ENCODE peak calls at places on chromosomes 13 and 19, in seven cellular contexts. One of them, this sample, is unnamed.

GRCh38 chr13:37068962-37069361 is 9.5 kb upstream of the SUPT20H start:
- DNase-seq in heart right ventricle: no peak
- DNase-seq in cardiac fibroblast: peak; percentile 47
- DNase-seq in neural progenitor cell: no peak
- DNase-seq in MCF 10A: no peak
- DNase-seq in sigmoid colon: no peak
- DNase-seq in IMR-90: peak; percentile 30
- DNase-seq in this sample: no peak

GRCh38 chr19:3190921-3191805 is 5.4 kb downstream of the NCLN start:
- DNase-seq in heart right ventricle: no peak
- DNase-seq in cardiac fibroblast: no peak
- DNase-seq in neural progenitor cell: no peak
- DNase-seq in MCF 10A: no peak
- DNase-seq in sigmoid colon: no peak
- DNase-seq in IMR-90: no peak
- DNase-seq in this sample: no peak

GRCh38 chr13:30111810-30112209 is 195.5 kb downstream of the KATNAL1 start:
- DNase-seq in heart right ventricle: no peak
- DNase-seq in cardiac fibroblast: no peak
- DNase-seq in neural progenitor cell: no peak
- DNase-seq in MCF 10A: peak; percentile 13
- DNase-seq in sigmoid colon: no peak
- DNase-seq in IMR-90: no peak
- DNase-seq in this sample: no peak

GRCh38 chr13:28499579-28499978 is 4.7 kb upstream of the FLT1 start:
- DNase-seq in heart right ventricle: no peak
- DNase-seq in cardiac fibroblast: peak; percentile 41
- DNase-seq in neural progenitor cell: no peak
- DNase-seq in MCF 10A: peak; percentile 17
- DNase-seq in sigmoid colon: no peak
- DNase-seq in IMR-90: peak; percentile 74
- DNase-seq in this sample: peak; percentile 24

GRCh38 chr13:32881074-32881791 is 135.0 kb upstream of the KL start:
- DNase-seq in heart right ventricle: no peak
- DNase-seq in cardiac fibroblast: peak; percentile 52
- DNase-seq in neural progenitor cell: no peak
- DNase-seq in MCF 10A: peak; percentile 56
- DNase-seq in sigmoid colon: no peak
- DNase-seq in IMR-90: peak; percentile 82
- DNase-seq in this sample: peak; percentile 63

GRCh38 chr19:49801966-49802661 is 11.0 kb downstream of the FUZ start:
- DNase-seq in heart right ventricle: peak; percentile 93
- DNase-seq in cardiac fibroblast: peak; percentile 90
- DNase-seq in neural progenitor cell: peak; percentile 84
- DNase-seq in MCF 10A: peak; percentile 28
- DNase-seq in sigmoid colon: peak; percentile 98
- DNase-seq in IMR-90: peak; percentile 86
- DNase-seq in this sample: peak; percentile 66

GRCh38 chr19:6489278-6490061 is 7.9 kb upstream of the DENND1C start:
- DNase-seq in heart right ventricle: no peak
- DNase-seq in cardiac fibroblast: no peak
- DNase-seq in neural progenitor cell: no peak
- DNase-seq in MCF 10A: no peak
- DNase-seq in sigmoid colon: no peak
- DNase-seq in IMR-90: no peak
- DNase-seq in this sample: no peak

GRCh38 chr19:3275583-3276340 is 51.3 kb downstream of the CELF5 start:
- DNase-seq in heart right ventricle: peak; percentile 40
- DNase-seq in cardiac fibroblast: peak; percentile 81
- DNase-seq in neural progenitor cell: peak; percentile 97
- DNase-seq in MCF 10A: peak; percentile 91
- DNase-seq in sigmoid colon: no peak
- DNase-seq in IMR-90: peak; percentile 60
- DNase-seq in this sample: peak; percentile 89

GRCh38 chr13:67134322-67135129 is 95.6 kb downstream of the PCDH9 start:
- DNase-seq in heart right ventricle: no peak
- DNase-seq in cardiac fibroblast: peak; percentile 47
- DNase-seq in neural progenitor cell: no peak
- DNase-seq in MCF 10A: no peak
- DNase-seq in sigmoid colon: no peak
- DNase-seq in IMR-90: peak; percentile 25
- DNase-seq in this sample: no peak

GRCh38 chr19:54455786-54456422 is 6.9 kb downstream of the LENG8 start:
- DNase-seq in heart right ventricle: no peak
- DNase-seq in cardiac fibroblast: no peak
- DNase-seq in neural progenitor cell: no peak
- DNase-seq in MCF 10A: no peak
- DNase-seq in sigmoid colon: no peak
- DNase-seq in IMR-90: no peak
- DNase-seq in this sample: no peak

DNA sequence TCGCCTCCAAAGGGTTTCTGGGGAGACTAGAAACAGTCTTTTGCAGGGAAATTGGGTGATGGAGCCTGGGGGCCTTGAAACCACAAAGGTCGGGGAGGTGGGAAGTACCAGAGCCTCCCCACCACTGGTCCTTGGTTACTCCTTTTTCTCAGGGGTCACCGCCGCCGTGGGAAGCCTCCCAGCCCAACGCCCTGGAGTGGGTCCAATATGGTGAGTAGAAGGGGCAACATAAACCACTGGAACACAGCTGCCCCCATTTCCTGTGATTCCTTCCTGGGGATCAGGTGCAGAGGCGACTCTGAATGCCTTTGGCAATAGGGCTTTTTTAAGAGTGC is 5.8 kb downstream of the PGLYRP1 start:
- DNase-seq in heart right ventricle: no peak
- DNase-seq in cardiac fibroblast: no peak
- DNase-seq in neural progenitor cell: no peak
- DNase-seq in MCF 10A: no peak
- DNase-seq in sigmoid colon: peak; percentile 64
- DNase-seq in IMR-90: no peak
- DNase-seq in this sample: no peak
- TF ChIP-seq CTCF in heart right ventricle: peak; percentile 35
- TF ChIP-seq CTCF in cardiac fibroblast: no peak
- TF ChIP-seq CTCF in neural progenitor cell: no peak
- TF ChIP-seq CTCF in MCF 10A: no peak
- TF ChIP-seq CTCF in sigmoid colon: peak; percentile 20
- TF ChIP-seq CTCF in IMR-90: no peak
- TF ChIP-seq CTCF in this sample: no peak

DNA sequence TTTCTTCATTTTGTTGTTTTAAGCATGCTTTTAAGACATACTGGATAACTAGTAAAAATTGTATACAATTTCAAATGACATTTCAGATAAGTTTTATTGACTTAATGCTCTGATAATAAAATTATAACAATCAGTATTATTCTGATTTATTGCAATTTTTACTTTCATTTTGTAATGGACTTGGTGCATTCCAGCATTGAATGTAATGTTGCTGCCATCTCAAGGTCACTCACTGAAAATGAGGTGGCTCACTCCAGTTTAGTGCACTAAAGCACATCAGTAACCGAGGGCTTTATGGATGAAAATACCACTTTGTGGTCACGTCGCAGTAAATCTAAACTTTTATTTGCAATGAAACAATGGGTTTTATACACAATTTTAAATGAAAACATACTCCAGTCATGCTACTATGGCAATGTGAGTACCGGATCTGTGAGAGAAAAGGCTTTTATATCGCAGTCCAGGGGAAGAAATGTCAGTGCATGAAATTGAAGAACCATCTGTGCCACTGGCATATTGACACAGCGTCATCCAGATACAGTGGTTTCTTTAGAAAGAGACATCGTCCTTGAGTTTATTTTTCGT is 20.7 kb upstream of the ZNF507 start:
- DNase-seq in heart right ventricle: no peak
- DNase-seq in cardiac fibroblast: no peak
- DNase-seq in neural progenitor cell: no peak
- DNase-seq in MCF 10A: no peak
- DNase-seq in sigmoid colon: no peak
- DNase-seq in IMR-90: peak; percentile 6
- DNase-seq in this sample: no peak
- TF ChIP-seq CTCF in heart right ventricle: no peak
- TF ChIP-seq CTCF in cardiac fibroblast: no peak
- TF ChIP-seq CTCF in neural progenitor cell: no peak
- TF ChIP-seq CTCF in MCF 10A: no peak
- TF ChIP-seq CTCF in sigmoid colon: no peak
- TF ChIP-seq CTCF in IMR-90: peak; percentile 20
- TF ChIP-seq CTCF in this sample: peak; percentile 20

GRCh38 chr13:20709782-20710181 is 6.3 kb downstream of the IL17D start:
- DNase-seq in heart right ventricle: no peak
- DNase-seq in cardiac fibroblast: no peak
- DNase-seq in neural progenitor cell: no peak
- DNase-seq in MCF 10A: peak; percentile 18
- DNase-seq in sigmoid colon: no peak
- DNase-seq in IMR-90: no peak
- DNase-seq in this sample: no peak

GRCh38 chr13:20713751-20714150 is 10.3 kb downstream of the IL17D start:
- DNase-seq in heart right ventricle: no peak
- DNase-seq in cardiac fibroblast: peak; percentile 69
- DNase-seq in neural progenitor cell: no peak
- DNase-seq in MCF 10A: no peak
- DNase-seq in sigmoid colon: no peak
- DNase-seq in IMR-90: peak; percentile 39
- DNase-seq in this sample: no peak

GRCh38 chr13:20709369-20709768 is 5.9 kb downstream of the IL17D start:
- DNase-seq in heart right ventricle: no peak
- DNase-seq in cardiac fibroblast: no peak
- DNase-seq in neural progenitor cell: no peak
- DNase-seq in MCF 10A: no peak
- DNase-seq in sigmoid colon: no peak
- DNase-seq in IMR-90: no peak
- DNase-seq in this sample: no peak

GRCh38 chr13:20713014-20713376 is 9.5 kb downstream of the IL17D start:
- DNase-seq in heart right ventricle: no peak
- DNase-seq in cardiac fibroblast: peak; percentile 7
- DNase-seq in neural progenitor cell: peak; percentile 45
- DNase-seq in MCF 10A: no peak
- DNase-seq in sigmoid colon: no peak
- DNase-seq in IMR-90: no peak
- DNase-seq in this sample: no peak

DNA sequence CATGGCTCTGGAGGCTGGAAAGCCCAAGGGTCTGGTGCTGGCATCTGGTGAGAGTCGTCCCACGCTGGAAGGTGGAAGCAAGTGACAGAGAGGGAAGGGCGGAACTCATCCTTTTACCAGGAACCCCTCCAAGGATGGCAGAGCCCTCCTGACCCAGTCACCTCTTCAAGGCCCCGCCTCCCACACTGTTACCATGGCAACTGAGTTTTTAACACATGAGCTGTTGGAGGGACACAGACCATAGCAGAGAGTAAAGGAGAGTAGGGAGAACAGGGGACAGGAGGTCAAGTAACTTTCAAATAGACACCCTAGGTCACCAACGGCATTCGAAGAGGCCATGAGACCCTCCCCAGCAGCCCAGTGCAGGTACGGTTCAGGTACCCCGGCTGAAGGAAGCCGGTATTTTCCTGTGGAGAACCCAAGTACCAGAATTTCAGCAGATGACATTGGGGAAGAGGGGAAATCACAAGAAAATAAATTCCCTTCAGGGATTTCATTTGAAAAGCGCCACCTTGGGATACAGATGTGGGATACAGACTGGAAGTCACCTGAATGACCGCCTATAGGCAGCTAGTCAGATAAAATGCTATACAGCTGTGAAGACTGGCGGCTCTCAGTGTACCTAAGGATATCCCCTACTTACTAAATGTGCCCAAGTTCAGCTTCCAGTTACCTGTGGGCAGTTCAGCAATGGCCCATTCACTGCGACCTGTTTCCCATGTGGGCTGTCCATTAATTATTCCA is 8.0 kb downstream of the IL17D start:
- DNase-seq in heart right ventricle: no peak
- DNase-seq in cardiac fibroblast: peak; percentile 33
- DNase-seq in neural progenitor cell: peak; percentile 80
- DNase-seq in MCF 10A: no peak
- DNase-seq in sigmoid colon: no peak
- DNase-seq in IMR-90: no peak
- DNase-seq in this sample: no peak
- TF ChIP-seq CTCF in heart right ventricle: no peak
- TF ChIP-seq CTCF in cardiac fibroblast: no peak
- TF ChIP-seq CTCF in neural progenitor cell: peak; percentile 23
- TF ChIP-seq CTCF in MCF 10A: no peak
- TF ChIP-seq CTCF in sigmoid colon: no peak
- TF ChIP-seq CTCF in IMR-90: no peak
- TF ChIP-seq CTCF in this sample: peak; percentile 22

GRCh38 chr19:16383584-16384161 is 59.0 kb downstream of the KLF2 start:
- DNase-seq in heart right ventricle: no peak
- DNase-seq in cardiac fibroblast: no peak
- DNase-seq in neural progenitor cell: no peak
- DNase-seq in MCF 10A: peak; percentile 3
- DNase-seq in sigmoid colon: peak; percentile 71
- DNase-seq in IMR-90: no peak
- DNase-seq in this sample: no peak
- TF ChIP-seq CTCF in heart right ventricle: peak; percentile 0
- TF ChIP-seq CTCF in cardiac fibroblast: no peak
- TF ChIP-seq CTCF in neural progenitor cell: no peak
- TF ChIP-seq CTCF in MCF 10A: no peak
- TF ChIP-seq CTCF in sigmoid colon: no peak
- TF ChIP-seq CTCF in IMR-90: no peak
- TF ChIP-seq CTCF in this sample: no peak

GRCh38 chr19:12126707-12127106 is 13.4 kb downstream of the ZNF20 start:
- DNase-seq in heart right ventricle: no peak
- DNase-seq in cardiac fibroblast: peak; percentile 47
- DNase-seq in neural progenitor cell: peak; percentile 5
- DNase-seq in MCF 10A: peak; percentile 6
- DNase-seq in sigmoid colon: no peak
- DNase-seq in IMR-90: peak; percentile 19
- DNase-seq in this sample: peak; percentile 18
- TF ChIP-seq CTCF in heart right ventricle: peak; percentile 60
- TF ChIP-seq CTCF in cardiac fibroblast: peak; percentile 57
- TF ChIP-seq CTCF in neural progenitor cell: peak; percentile 52
- TF ChIP-seq CTCF in MCF 10A: peak; percentile 31
- TF ChIP-seq CTCF in sigmoid colon: no peak
- TF ChIP-seq CTCF in IMR-90: peak; percentile 39
- TF ChIP-seq CTCF in this sample: peak; percentile 37

DNA sequence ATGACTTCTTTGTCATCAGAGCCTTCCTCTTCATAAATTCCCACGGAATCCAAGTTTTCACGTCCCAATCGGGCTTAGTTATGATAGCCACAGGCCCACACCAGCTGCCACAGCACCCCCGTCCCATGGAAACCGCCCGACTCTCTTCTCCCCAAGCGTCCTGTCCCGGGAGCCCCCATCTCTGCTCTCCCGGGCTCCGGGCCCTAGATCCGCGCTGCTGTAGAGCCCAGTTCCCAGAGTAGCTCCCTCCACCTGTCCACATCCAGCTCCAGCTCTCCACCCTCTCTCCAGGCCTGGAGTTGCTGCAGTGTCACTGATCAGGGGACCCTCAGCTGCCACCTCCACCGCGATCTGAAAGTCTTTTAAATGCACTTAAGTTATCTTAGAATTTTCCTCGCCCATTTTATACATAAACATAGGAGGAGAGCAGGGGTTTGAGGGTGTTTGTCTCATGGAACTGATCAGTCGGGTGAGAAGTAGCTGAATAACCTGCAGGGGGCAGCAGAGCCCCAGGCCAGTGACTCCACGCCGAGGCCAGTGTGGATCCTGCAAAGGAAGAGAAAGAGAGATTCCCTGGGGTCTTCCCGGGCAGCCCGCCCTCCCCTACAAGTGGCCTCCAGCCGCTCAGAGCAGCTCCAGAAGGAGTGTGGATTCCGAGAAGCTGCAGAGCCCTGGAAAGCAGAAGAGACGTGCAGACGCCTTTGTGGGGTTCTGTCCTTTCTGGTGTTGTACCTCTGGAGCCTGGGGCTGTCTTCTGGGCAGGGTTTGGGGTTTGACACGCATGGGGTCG is 1.1 kb upstream of the ZNF763 start:
- DNase-seq in heart right ventricle: peak; percentile 89
- DNase-seq in cardiac fibroblast: peak; percentile 79
- DNase-seq in neural progenitor cell: peak; percentile 92
- DNase-seq in MCF 10A: no peak
- DNase-seq in sigmoid colon: peak; percentile 90
- DNase-seq in IMR-90: peak; percentile 61
- DNase-seq in this sample: peak; percentile 59
- TF ChIP-seq CTCF in heart right ventricle: peak; percentile 90
- TF ChIP-seq CTCF in cardiac fibroblast: peak; percentile 85
- TF ChIP-seq CTCF in neural progenitor cell: peak; percentile 95
- TF ChIP-seq CTCF in MCF 10A: no peak
- TF ChIP-seq CTCF in sigmoid colon: peak; percentile 79
- TF ChIP-seq CTCF in IMR-90: peak; percentile 78
- TF ChIP-seq CTCF in this sample: peak; percentile 69